ENCODE peak calls at places on chromosomes 2 and 18, in four cellular contexts. B is uterus, K is Panc1, G is AG04450. T is an unnamed sample. For H3K27me3, the result is how much of the 10 kb centered on the place peaks cover.

GRCh38 chr2:64652231-64653173 is 1.2 kb downstream of the SERTAD2 start:
- DNase-seq in B (peak), K (no peak), G (no peak), T (no peak)

GRCh38 chr18:55232506-55232905 is 273.2 kb upstream of the CCDC68 start:
- DNase-seq in B (no peak), K (no peak), G (no peak), T (no peak)

GRCh38 chr2:6309415-6310185 is 556.1 kb downstream of the CMPK2 start:
- DNase-seq in B (no peak), K (no peak), G (no peak), T (no peak)

GRCh38 chr2:235543851-235544686 is 50.2 kb downstream of the AGAP1 start:
- DNase-seq in B (no peak), K (no peak), G (no peak), T (no peak)

GRCh38 chr2:24343225-24343882 is 17.0 kb downstream of the ITSN2 start:
- DNase-seq in B (no peak), K (no peak), G (no peak), T (no peak)

GRCh38 chr2:221156335-221156734 is 415.8 kb downstream of the EPHA4 start:
- DNase-seq in B (no peak), K (no peak), G (no peak), T (no peak)

GRCh38 chr2:96153291-96153713 is 8.1 kb upstream of the DUSP2 start:
- DNase-seq in B (no peak), K (no peak), G (no peak), T (no peak)

GRCh38 chr2:99648115-99648850 is 158.5 kb upstream of the REV1 start:
- DNase-seq in B (peak), K (no peak), G (peak), T (peak)

GRCh38 chr2:176388886-176389285 is 119.6 kb downstream of the MTX2 start:
- DNase-seq in B (no peak), K (no peak), G (no peak), T (no peak)

GRCh38 chr2:236338495-236339184 is 74.4 kb upstream of the ASB18 start:
- DNase-seq in B (peak), K (no peak), G (no peak), T (peak)

GRCh38 chr2:37585295-37585908 is 86.0 kb downstream of the CDC42EP3 start:
- DNase-seq in B (no peak), K (no peak), G (no peak), T (no peak)

GRCh38 chr2:45681675-45682074 is 30.2 kb downstream of the PRKCE start:
- DNase-seq in B (no peak), K (peak), G (peak), T (peak)

GRCh38 chr2:111656893-111657292 is 227.1 kb downstream of the ANAPC1 start:
- DNase-seq in B (no peak), K (no peak), G (no peak), T (no peak)

GRCh38 chr2:60484080-60484737 is 69.2 kb downstream of the BCL11A start:
- DNase-seq in B (no peak), K (no peak), G (peak), T (no peak)

GRCh38 chr18:2223859-2224258 is 347.4 kb downstream of the METTL4 start:
- DNase-seq in B (no peak), K (peak), G (no peak), T (peak)

GRCh38 chr2:133848111-133848649 is 279.9 kb upstream of the NCKAP5 start:
- DNase-seq in B (no peak), K (no peak), G (no peak), T (no peak)

GRCh38 chr18:52130621-52131020 is 209.4 kb upstream of the DCC start:
- DNase-seq in B (no peak), K (no peak), G (no peak), T (no peak)

GRCh38 chr2:7444614-7445013 is 527.4 kb downstream of the RNF144A start:
- DNase-seq in B (no peak), K (no peak), G (no peak), T (no peak)

GRCh38 chr2:7899241-7899640 is 782.6 kb upstream of the ID2 start:
- DNase-seq in B (no peak), K (no peak), G (no peak), T (no peak)

GRCh38 chr2:232367591-232368233 is 10.8 kb upstream of the ALPP start:
- DNase-seq in B (no peak), K (no peak), G (no peak), T (no peak)

GRCh38 chr2:111618577-111618930 is 265.4 kb downstream of the ANAPC1 start:
- DNase-seq in B (no peak), K (no peak), G (no peak), T (peak)

GRCh38 chr2:173966274-173967098 is 1.3 kb upstream of the SP3 start:
- DNase-seq in B (no peak), K (no peak), G (no peak), T (no peak)

GRCh38 chr18:58493516-58494253 is 135.2 kb downstream of the ALPK2 start:
- DNase-seq in B (peak), K (peak), G (peak), T (peak)

GRCh38 chr2:95079455-95079776 is 42.2 kb downstream of the MRPS5 start:
- DNase-seq in B (no peak), K (no peak), G (no peak), T (no peak)

GRCh38 chr2:218956039-218956438 is 3.4 kb upstream of the CDK5R2 start:
- DNase-seq in B (no peak), K (no peak), G (no peak), T (no peak)

GRCh38 chr2:218958276-218958675 is 1.2 kb upstream of the CDK5R2 start:
- DNase-seq in B (no peak), K (no peak), G (no peak), T (no peak)

GRCh38 chr2:218959141-218959731 is at the start of gene CDK5R2:
- DNase-seq in B (peak), K (peak), G (peak), T (peak)

GRCh38 chr2:218959761-218960195 is 312 bp downstream of the CDK5R2 start:
- DNase-seq in B (no peak), K (no peak), G (no peak), T (no peak)

DNA sequence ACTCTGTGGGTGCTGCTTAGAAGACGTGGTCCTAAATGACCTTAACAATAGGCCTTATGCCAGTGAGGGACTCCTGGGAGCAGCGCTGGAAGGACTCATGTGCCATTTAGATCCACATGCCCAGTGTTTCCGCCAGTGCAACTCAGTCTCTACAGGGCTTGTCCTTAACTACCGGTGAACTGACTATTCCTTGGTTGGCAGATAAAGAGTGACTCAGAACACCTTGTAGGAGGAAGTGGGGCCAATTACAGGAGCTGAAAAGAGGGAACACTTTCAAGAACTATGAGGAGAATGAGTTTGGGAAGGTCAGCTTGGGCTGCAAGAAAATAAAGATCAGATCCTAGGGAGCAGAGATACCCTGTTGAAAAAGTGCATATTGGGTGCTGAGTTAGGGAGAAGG is 1.8 kb upstream of the CDK5R2 start:
- DNase-seq in B (no peak), K (no peak), G (no peak), T (no peak)
- H3K27me3 ChIP-seq in B (under half), K (under half), G (half or more), T (half or more)

GRCh38 chr2:143601828-143602227 is 472.6 kb downstream of the ARHGAP15 start:
- DNase-seq in B (no peak), K (no peak), G (no peak), T (no peak)

GRCh38 chr2:143603035-143603616 is 473.9 kb downstream of the ARHGAP15 start:
- DNase-seq in B (no peak), K (no peak), G (no peak), T (no peak)

GRCh38 chr2:143607446-143608110 is 478.4 kb downstream of the ARHGAP15 start:
- DNase-seq in B (no peak), K (no peak), G (no peak), T (no peak)

GRCh38 chr2:143600136-143600535 is 470.9 kb downstream of the ARHGAP15 start:
- DNase-seq in B (no peak), K (no peak), G (no peak), T (no peak)

DNA sequence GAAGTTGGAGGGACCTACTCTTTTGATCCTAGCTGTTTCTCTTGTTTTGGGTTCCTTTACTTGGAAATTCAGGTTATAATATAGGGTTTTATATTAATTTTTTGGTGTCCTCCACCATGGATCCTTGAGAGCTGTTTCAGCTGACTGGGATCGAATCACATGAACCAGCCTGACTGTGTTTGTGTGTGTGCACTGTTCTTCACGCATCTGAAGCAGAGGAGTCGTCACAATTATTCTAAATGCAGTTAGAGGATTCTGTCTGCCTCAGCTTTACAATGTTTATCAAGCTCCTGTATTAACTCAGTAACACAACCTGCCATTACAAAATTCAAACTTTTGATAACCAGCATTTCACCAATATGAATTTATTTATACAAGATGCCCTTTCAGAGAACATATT is 475.0 kb downstream of the ARHGAP15 start:
- DNase-seq in B (no peak), K (no peak), G (no peak), T (no peak)
- H3K27ac ChIP-seq in B (no peak), K (no peak), G (no peak), T (no peak)

GRCh38 chr2:1223791-1224190 is 189.5 kb upstream of the TPO start:
- DNase-seq in B (no peak), K (no peak), G (no peak), T (no peak)

GRCh38 chr2:1224901-1225300 is 188.4 kb upstream of the TPO start:
- DNase-seq in B (no peak), K (no peak), G (no peak), T (no peak)

GRCh38 chr2:1226766-1227165 is 186.5 kb upstream of the TPO start:
- DNase-seq in B (no peak), K (no peak), G (no peak), T (no peak)

GRCh38 chr2:1230155-1230893 is 182.9 kb upstream of the TPO start:
- DNase-seq in B (no peak), K (no peak), G (no peak), T (no peak)

GRCh38 chr2:1227289-1227900 is 185.9 kb upstream of the TPO start:
- DNase-seq in B (no peak), K (no peak), G (no peak), T (peak)
- H3K27me3 ChIP-seq in B (under half), K (under half), G (under half), T (under half)

DNA sequence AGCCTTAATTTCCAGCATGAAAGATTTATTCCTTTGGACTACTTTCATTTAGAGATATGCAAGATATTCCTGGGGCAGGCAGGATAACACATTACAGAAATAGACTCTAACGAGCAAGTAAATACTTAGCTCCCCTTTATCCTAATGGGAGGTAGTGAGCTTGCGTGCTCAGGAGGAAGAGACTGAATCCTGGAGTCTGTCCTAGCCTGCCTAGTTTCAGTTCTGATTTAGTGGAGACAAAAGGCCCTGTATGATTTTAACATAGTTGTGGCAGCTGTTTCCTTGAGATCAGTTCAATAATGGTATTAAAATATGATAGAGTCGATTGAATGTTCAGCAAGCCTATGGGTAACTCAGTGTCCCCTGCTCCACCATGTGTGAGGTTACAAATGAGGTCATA is 109.5 kb downstream of the FMNL2 start:
- DNase-seq in B (no peak), K (no peak), G (no peak), T (no peak)
- H3K27ac ChIP-seq in B (peak), K (peak), G (no peak), T (no peak)

GRCh38 chr2:31080361-31080760 is 57.9 kb downstream of the GALNT14 start:
- DNase-seq in B (no peak), K (no peak), G (no peak), T (no peak)

GRCh38 chr2:31079665-31080064 is 58.6 kb downstream of the GALNT14 start:
- DNase-seq in B (no peak), K (no peak), G (no peak), T (no peak)

GRCh38 chr2:31075936-31076590 is 62.2 kb downstream of the GALNT14 start:
- DNase-seq in B (no peak), K (no peak), G (no peak), T (no peak)

GRCh38 chr2:31081497-31081896 is 56.7 kb downstream of the GALNT14 start:
- DNase-seq in B (no peak), K (no peak), G (no peak), T (no peak)

DNA sequence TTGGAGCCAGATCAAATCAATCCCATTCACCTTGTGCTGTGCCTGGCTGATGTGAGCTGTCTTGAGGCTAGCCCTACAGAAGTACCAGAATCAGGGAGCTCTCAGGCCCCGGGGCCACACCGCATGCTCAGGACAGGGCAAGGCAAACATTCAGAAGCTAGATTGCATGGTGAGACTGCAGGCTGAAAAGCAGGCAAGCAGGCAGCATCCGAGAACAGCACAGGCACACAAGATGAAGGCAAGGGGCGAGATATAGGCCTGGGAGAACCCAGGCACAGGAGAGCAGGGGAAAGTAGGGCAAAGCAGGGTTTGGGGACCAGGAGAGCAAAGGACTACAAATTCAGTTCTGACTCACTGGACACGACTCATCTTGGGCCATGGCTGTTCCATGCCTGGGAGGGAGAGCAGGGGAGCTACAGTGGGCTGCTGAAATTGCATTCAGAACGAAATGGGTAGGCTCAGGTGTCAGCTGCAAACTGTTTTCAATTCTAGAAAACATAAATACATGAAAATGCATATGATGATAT is 59.6 kb downstream of the GALNT14 start:
- DNase-seq in B (no peak), K (no peak), G (no peak), T (no peak)
- H3K27me3 ChIP-seq in B (under half), K (under half), G (under half), T (under half)

GRCh38 chr18:44957440-44957839 is 276.8 kb downstream of the SETBP1 start:
- DNase-seq in B (no peak), K (no peak), G (no peak), T (no peak)
- H3K27ac ChIP-seq in B (peak), K (no peak), G (no peak), T (no peak)

GRCh38 chr2:74555610-74556103 is 1.1 kb downstream of the DOK1 start:
- DNase-seq in B (no peak), K (no peak), G (no peak), T (peak)

GRCh38 chr2:74556159-74556558 is 1.6 kb downstream of the DOK1 start:
- DNase-seq in B (no peak), K (no peak), G (no peak), T (no peak)

GRCh38 chr2:74554821-74555531 is 456 bp downstream of the DOK1 start:
- DNase-seq in B (peak), K (no peak), G (no peak), T (peak)

GRCh38 chr2:74558284-74559230 is 4.0 kb downstream of the DOK1 start:
- DNase-seq in B (no peak), K (no peak), G (no peak), T (no peak)

GRCh38 chr2:74556831-74557370 is 2.4 kb downstream of the DOK1 start:
- DNase-seq in B (no peak), K (no peak), G (no peak), T (no peak)
- H3K27me3 ChIP-seq in B (under half), K (under half), G (under half), T (under half)

GRCh38 chr2:63066265-63066664 is 15.6 kb downstream of the OTX1 start:
- DNase-seq in B (no peak), K (no peak), G (no peak), T (no peak)

GRCh38 chr2:63064197-63064596 is 13.6 kb downstream of the OTX1 start:
- DNase-seq in B (no peak), K (no peak), G (no peak), T (no peak)

GRCh38 chr2:63060079-63060482 is 9.5 kb downstream of the OTX1 start:
- DNase-seq in B (no peak), K (no peak), G (no peak), T (no peak)

GRCh38 chr2:63066838-63067237 is 16.2 kb downstream of the OTX1 start:
- DNase-seq in B (no peak), K (no peak), G (no peak), T (no peak)

GRCh38 chr2:63064661-63065060 is 14.0 kb downstream of the OTX1 start:
- DNase-seq in B (no peak), K (no peak), G (no peak), T (no peak)
- H3K27ac ChIP-seq in B (no peak), K (no peak), G (no peak), T (no peak)

GRCh38 chr2:108926561-108927380 is 62.2 kb downstream of the EDAR start:
- DNase-seq in B (no peak), K (no peak), G (no peak), T (no peak)
- H3K27me3 ChIP-seq in B (under half), K (under half), G (half or more), T (under half)

T was measured in heart right ventricle.